ENCODE peak calls at places on chromosomes 4 and X, in five cellular contexts. One of them, this sample, is unnamed.

GRCh38 chrX:45849261-45849660 is 648.6 kb upstream of the DIPK2B start:
- DNase-seq in DND-41: peak
- DNase-seq in prostate gland: peak
- DNase-seq in AG09309: peak
- DNase-seq in esophagus squamous epithelium: no peak
- DNase-seq in this sample: peak

GRCh38 chrX:2188316-2188715 is 312.5 kb downstream of the DHRSX start:
- DNase-seq in esophagus squamous epithelium: no peak
- DNase-seq in prostate gland: no peak
- DNase-seq in AG09309: no peak
- DNase-seq in DND-41: no peak
- DNase-seq in this sample: no peak

GRCh38 chrX:107713205-107714195 is 62.1 kb downstream of the TSC22D3 start:
- DNase-seq in DND-41: no peak
- DNase-seq in AG09309: no peak
- DNase-seq in esophagus squamous epithelium: no peak
- DNase-seq in prostate gland: no peak
- DNase-seq in this sample: no peak

GRCh38 chrX:19046343-19047215 is 62.7 kb upstream of the PHKA2 start:
- DNase-seq in AG09309: no peak
- DNase-seq in prostate gland: no peak
- DNase-seq in DND-41: no peak
- DNase-seq in esophagus squamous epithelium: no peak
- DNase-seq in this sample: peak

GRCh38 chrX:75210602-75211001 is 54.5 kb upstream of the ABCB7 start:
- DNase-seq in esophagus squamous epithelium: no peak
- DNase-seq in prostate gland: no peak
- DNase-seq in DND-41: no peak
- DNase-seq in AG09309: no peak
- DNase-seq in this sample: no peak

GRCh38 chr4:188971125-188971524 is 831.9 kb downstream of the TRIML1 start:
- DNase-seq in prostate gland: no peak
- DNase-seq in DND-41: no peak
- DNase-seq in AG09309: no peak
- DNase-seq in esophagus squamous epithelium: no peak
- DNase-seq in this sample: no peak

GRCh38 chr4:49036528-49036927 is 50.5 kb downstream of the CWH43 start:
- DNase-seq in DND-41: no peak
- DNase-seq in esophagus squamous epithelium: no peak
- DNase-seq in prostate gland: no peak
- DNase-seq in AG09309: no peak
- DNase-seq in this sample: no peak

GRCh38 chrX:16567681-16568080 is 82.3 kb upstream of the S100G start:
- DNase-seq in DND-41: no peak
- DNase-seq in AG09309: no peak
- DNase-seq in esophagus squamous epithelium: no peak
- DNase-seq in prostate gland: no peak
- DNase-seq in this sample: no peak

GRCh38 chr4:89305712-89306437 is 1.7 kb downstream of the GPRIN3 start:
- DNase-seq in DND-41: no peak
- DNase-seq in AG09309: no peak
- DNase-seq in prostate gland: no peak
- DNase-seq in esophagus squamous epithelium: no peak
- DNase-seq in this sample: no peak

GRCh38 chr4:16461362-16461761 is 235.1 kb upstream of the TAPT1 start:
- DNase-seq in prostate gland: no peak
- DNase-seq in DND-41: no peak
- DNase-seq in esophagus squamous epithelium: no peak
- DNase-seq in AG09309: no peak
- DNase-seq in this sample: no peak

GRCh38 chrX:130741151-130741550 is 161.9 kb downstream of the ENOX2 start:
- DNase-seq in AG09309: no peak
- DNase-seq in esophagus squamous epithelium: no peak
- DNase-seq in DND-41: no peak
- DNase-seq in prostate gland: no peak
- DNase-seq in this sample: no peak

GRCh38 chrX:111511477-111511876 is at the start of gene SERTM2:
- DNase-seq in DND-41: no peak
- DNase-seq in prostate gland: no peak
- DNase-seq in AG09309: no peak
- DNase-seq in esophagus squamous epithelium: no peak
- DNase-seq in this sample: no peak

GRCh38 chrX:134202561-134202960 is 34.4 kb upstream of the CCDC160 start:
- DNase-seq in prostate gland: no peak
- DNase-seq in DND-41: no peak
- DNase-seq in esophagus squamous epithelium: no peak
- DNase-seq in AG09309: no peak
- DNase-seq in this sample: no peak

GRCh38 chr4:103719320-103720204 is at the start of gene TACR3:
- DNase-seq in esophagus squamous epithelium: no peak
- DNase-seq in AG09309: no peak
- DNase-seq in DND-41: no peak
- DNase-seq in prostate gland: no peak
- DNase-seq in this sample: no peak

GRCh38 chr4:165537028-165537648 is 158.3 kb downstream of the CPE start:
- DNase-seq in DND-41: no peak
- DNase-seq in AG09309: peak
- DNase-seq in esophagus squamous epithelium: no peak
- DNase-seq in prostate gland: peak
- DNase-seq in this sample: no peak

GRCh38 chr4:128410037-128410436 is 122.4 kb upstream of the PGRMC2 start:
- DNase-seq in AG09309: no peak
- DNase-seq in esophagus squamous epithelium: no peak
- DNase-seq in prostate gland: no peak
- DNase-seq in DND-41: no peak
- DNase-seq in this sample: no peak

GRCh38 chrX:3407785-3408184 is 61.3 kb upstream of the MXRA5 start:
- DNase-seq in esophagus squamous epithelium: no peak
- DNase-seq in prostate gland: no peak
- DNase-seq in AG09309: no peak
- DNase-seq in DND-41: no peak
- DNase-seq in this sample: no peak

GRCh38 chr4:8410641-8411271 is 29.8 kb downstream of the ACOX3 start:
- DNase-seq in prostate gland: peak
- DNase-seq in AG09309: no peak
- DNase-seq in esophagus squamous epithelium: no peak
- DNase-seq in DND-41: peak
- DNase-seq in this sample: peak

GRCh38 chr4:165398570-165398969 is 19.8 kb downstream of the CPE start:
- DNase-seq in AG09309: no peak
- DNase-seq in DND-41: no peak
- DNase-seq in prostate gland: no peak
- DNase-seq in esophagus squamous epithelium: no peak
- DNase-seq in this sample: no peak

GRCh38 chrX:155009994-155010472 is 12.5 kb downstream of the F8 start:
- DNase-seq in DND-41: no peak
- DNase-seq in esophagus squamous epithelium: no peak
- DNase-seq in prostate gland: no peak
- DNase-seq in AG09309: no peak
- DNase-seq in this sample: no peak

GRCh38 chrX:151735219-151735618 is 673 bp downstream of the CNGA2 start:
- DNase-seq in esophagus squamous epithelium: no peak
- DNase-seq in DND-41: no peak
- DNase-seq in prostate gland: no peak
- DNase-seq in AG09309: no peak
- DNase-seq in this sample: no peak

GRCh38 chr4:75598390-75598789 is 31.9 kb downstream of the CDKL2 start:
- DNase-seq in AG09309: peak
- DNase-seq in DND-41: no peak
- DNase-seq in esophagus squamous epithelium: no peak
- DNase-seq in prostate gland: no peak
- DNase-seq in this sample: peak

GRCh38 chr4:155615054-155615887 is 51.4 kb upstream of the GUCY1A1 start:
- DNase-seq in AG09309: no peak
- DNase-seq in DND-41: no peak
- DNase-seq in esophagus squamous epithelium: no peak
- DNase-seq in prostate gland: no peak
- DNase-seq in this sample: no peak

DNA sequence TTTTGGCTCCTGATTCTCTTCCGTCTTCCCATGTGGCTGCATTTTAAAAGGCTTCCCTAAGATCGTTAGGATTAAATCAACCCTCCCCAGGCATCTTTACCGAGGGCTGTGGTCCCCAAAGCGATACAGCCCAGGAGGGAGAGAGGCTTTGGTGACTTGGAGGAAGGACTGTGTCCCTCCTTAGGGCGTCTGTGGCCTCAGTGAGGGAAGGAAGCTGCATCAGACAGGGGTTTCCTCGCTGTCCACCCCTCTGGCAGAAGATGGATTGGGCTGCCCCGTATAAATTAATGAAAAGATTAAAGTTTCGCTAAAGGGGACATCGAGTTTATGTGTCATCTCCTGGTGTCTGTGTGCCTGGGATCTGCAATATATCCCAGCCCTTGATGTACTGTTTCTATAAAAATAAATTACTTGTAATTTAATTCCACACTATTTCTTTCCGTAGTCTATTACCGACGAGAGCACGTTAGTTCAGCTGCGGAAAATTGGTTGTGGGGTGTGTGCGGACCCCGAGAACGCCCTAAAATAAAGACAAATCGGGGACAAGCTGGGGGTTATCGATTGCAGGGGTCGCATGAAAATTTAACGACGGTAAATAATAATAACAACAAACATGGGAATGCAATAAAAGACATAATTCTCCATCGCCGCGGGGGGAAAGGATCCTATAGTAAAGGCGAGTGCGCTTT is 6.5 kb downstream of the SHOX start:
- DNase-seq in DND-41: no peak
- DNase-seq in prostate gland: no peak
- DNase-seq in esophagus squamous epithelium: no peak
- DNase-seq in AG09309: no peak
- DNase-seq in this sample: no peak
- H3K4me3 ChIP-seq in DND-41: no peak
- H3K4me3 ChIP-seq in prostate gland: no peak
- H3K4me3 ChIP-seq in esophagus squamous epithelium: no peak
- H3K4me3 ChIP-seq in AG09309: no peak
- H3K4me3 ChIP-seq in this sample: no peak

GRCh38 chrX:70445876-70446275 is 1.2 kb downstream of the DLG3 start:
- DNase-seq in DND-41: no peak
- DNase-seq in prostate gland: no peak
- DNase-seq in AG09309: no peak
- DNase-seq in esophagus squamous epithelium: no peak
- DNase-seq in this sample: no peak

GRCh38 chrX:70446380-70447350 is 2.0 kb downstream of the DLG3 start:
- DNase-seq in esophagus squamous epithelium: no peak
- DNase-seq in DND-41: no peak
- DNase-seq in AG09309: no peak
- DNase-seq in prostate gland: no peak
- DNase-seq in this sample: no peak

GRCh38 chrX:70442224-70442623 is 2.4 kb upstream of the DLG3 start:
- DNase-seq in DND-41: no peak
- DNase-seq in AG09309: no peak
- DNase-seq in esophagus squamous epithelium: no peak
- DNase-seq in prostate gland: no peak
- DNase-seq in this sample: no peak

GRCh38 chrX:70444326-70445196 is at the start of gene DLG3:
- DNase-seq in prostate gland: no peak
- DNase-seq in AG09309: no peak
- DNase-seq in esophagus squamous epithelium: no peak
- DNase-seq in DND-41: no peak
- DNase-seq in this sample: no peak

DNA sequence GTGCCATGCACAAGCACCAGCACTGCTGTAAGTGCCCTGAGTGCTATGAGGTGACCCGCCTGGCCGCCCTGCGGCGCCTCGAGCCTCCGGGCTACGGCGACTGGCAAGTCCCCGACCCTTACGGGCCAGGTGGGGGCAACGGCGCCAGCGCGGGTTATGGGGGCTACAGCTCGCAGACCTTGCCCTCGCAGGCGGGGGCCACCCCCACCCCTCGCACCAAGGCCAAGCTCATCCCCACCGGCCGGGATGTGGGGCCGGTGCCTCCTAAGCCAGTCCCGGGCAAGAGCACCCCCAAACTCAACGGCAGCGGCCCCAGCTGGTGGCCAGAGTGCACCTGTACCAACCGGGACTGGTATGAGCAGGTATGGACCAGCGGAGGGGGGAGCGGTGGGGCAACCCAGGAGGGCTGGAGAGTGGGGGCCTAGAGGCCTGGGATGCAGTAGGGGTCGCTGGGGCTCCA is 592 bp downstream of the DLG3 start:
- DNase-seq in prostate gland: no peak
- DNase-seq in AG09309: no peak
- DNase-seq in DND-41: no peak
- DNase-seq in esophagus squamous epithelium: no peak
- DNase-seq in this sample: no peak
- H3K4me3 ChIP-seq in prostate gland: no peak
- H3K4me3 ChIP-seq in AG09309: no peak
- H3K4me3 ChIP-seq in DND-41: no peak
- H3K4me3 ChIP-seq in esophagus squamous epithelium: peak
- H3K4me3 ChIP-seq in this sample: no peak

DNA sequence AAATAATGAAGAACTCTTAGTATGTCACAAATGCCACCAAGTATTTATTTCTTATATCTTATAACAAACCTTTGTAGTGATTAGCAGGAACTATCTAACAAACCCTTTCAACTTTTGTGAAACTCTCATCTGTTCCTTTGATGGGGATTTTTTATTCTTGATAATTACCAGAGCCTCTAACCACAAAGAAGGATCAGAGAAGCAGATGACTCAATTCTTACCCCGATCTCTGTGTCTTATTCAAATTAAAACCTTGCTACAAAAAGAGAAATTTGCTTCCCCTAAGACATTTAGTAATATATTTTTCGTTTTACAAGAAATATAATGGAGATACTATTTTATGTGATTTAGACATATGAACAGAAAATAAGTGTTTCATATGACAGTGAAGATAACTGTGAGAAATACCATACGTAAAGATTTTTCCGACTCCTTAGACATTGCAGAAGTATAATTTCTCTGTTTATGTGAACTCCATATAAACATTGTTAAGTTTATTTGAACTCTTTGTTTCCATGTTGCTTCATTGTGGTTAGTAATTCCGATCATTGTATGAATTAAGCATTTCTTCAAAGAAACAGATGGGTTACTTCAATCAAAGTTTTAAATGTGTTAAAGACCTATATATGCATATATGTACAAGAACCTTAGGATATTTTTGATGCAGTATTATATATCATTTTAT is 205.4 kb downstream of the CFAP299 start:
- DNase-seq in DND-41: no peak
- DNase-seq in AG09309: no peak
- DNase-seq in esophagus squamous epithelium: no peak
- DNase-seq in prostate gland: no peak
- DNase-seq in this sample: no peak
- H3K4me3 ChIP-seq in DND-41: no peak
- H3K4me3 ChIP-seq in AG09309: no peak
- H3K4me3 ChIP-seq in esophagus squamous epithelium: no peak
- H3K4me3 ChIP-seq in prostate gland: no peak
- H3K4me3 ChIP-seq in this sample: no peak

DNA sequence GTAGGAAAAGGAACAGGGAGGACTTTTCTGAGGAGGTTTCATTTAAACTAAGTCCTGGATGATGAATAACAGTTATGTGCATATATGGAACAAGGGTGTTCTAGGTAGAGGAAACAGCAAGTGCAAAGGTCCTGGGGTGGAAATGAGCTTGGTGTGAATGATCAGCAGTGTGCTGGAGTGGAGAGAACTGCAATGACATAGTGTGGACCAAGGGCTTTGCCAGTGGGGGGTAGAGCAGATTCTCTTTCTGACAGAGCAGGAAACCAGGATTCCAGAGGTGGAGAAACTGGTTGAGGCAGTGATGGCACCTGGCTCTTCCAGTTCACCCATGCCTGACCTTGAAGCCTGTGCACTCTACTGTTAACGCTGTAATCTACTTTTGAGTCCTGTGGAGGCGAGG is 1.7 kb downstream of the PPP1R3F start:
- DNase-seq in AG09309: no peak
- DNase-seq in prostate gland: no peak
- DNase-seq in DND-41: no peak
- DNase-seq in esophagus squamous epithelium: no peak
- DNase-seq in this sample: no peak
- H3K4me3 ChIP-seq in AG09309: no peak
- H3K4me3 ChIP-seq in prostate gland: no peak
- H3K4me3 ChIP-seq in DND-41: no peak
- H3K4me3 ChIP-seq in esophagus squamous epithelium: peak
- H3K4me3 ChIP-seq in this sample: no peak